ENCODE peak calls at places on chromosomes 6 and 20, in ten cellular contexts. R is ovary, N is tibial nerve, V is pancreas, B is right cardiac atrium, D is transverse colon, S is psoas muscle, G is upper lobe of right lung, M is A549, Z is right atrium auricular region. J is an unnamed sample.

GRCh38 chr6:110331816-110332215 is 26.3 kb downstream of the METTL24 start:
- DNase-seq in Z (no peak), B (peak; percentile 64), S (no peak), V (no peak), N (no peak), D (peak; percentile 13), M (no peak), R (no peak), G (no peak), J (no peak)

GRCh38 chr20:64005394-64005793 is 24.5 kb downstream of the PRPF6 start:
- DNase-seq in Z (no peak), R (no peak), N (no peak), V (no peak), G (no peak), S (no peak), M (no peak), B (peak; percentile 0), D (no peak), J (no peak)

GRCh38 chr6:151240036-151240685 is 394 bp downstream of the AKAP12 start:
- DNase-seq in R (peak; percentile 85), S (peak; percentile 88), B (peak; percentile 91), N (peak; percentile 85), M (peak; percentile 73), D (peak; percentile 72), V (peak; percentile 68), G (peak; percentile 72), Z (peak; percentile 83), J (no peak)

GRCh38 chr6:36786055-36786675 is 53.1 kb downstream of the CPNE5 start:
- DNase-seq in G (no peak), S (no peak), B (peak; percentile 17), Z (no peak), D (no peak), V (no peak), N (no peak), R (no peak), M (no peak), J (no peak)

GRCh38 chr6:125974214-125974866 is 12.0 kb upstream of the TRMT11 start:
- DNase-seq in B (no peak), V (no peak), S (no peak), M (peak; percentile 52), D (no peak), Z (no peak), N (no peak), R (no peak), G (no peak), J (no peak)

GRCh38 chr6:69795469-69796080 is 1.2 kb downstream of the LMBRD1 start:
- DNase-seq in R (no peak), V (no peak), S (no peak), Z (no peak), D (no peak), G (no peak), N (no peak), M (no peak), B (no peak), J (no peak)

GRCh38 chr6:41519748-41520699 is 26.2 kb upstream of the FOXP4 start:
- DNase-seq in B (no peak), Z (no peak), N (no peak), G (no peak), D (peak; percentile 55), R (no peak), S (no peak), M (no peak), V (no peak), J (no peak)

GRCh38 chr20:46400828-46401477 is 5.5 kb downstream of the ELMO2 start:
- DNase-seq in V (no peak), G (no peak), Z (no peak), D (no peak), S (no peak), M (no peak), R (no peak), B (no peak), N (no peak), J (peak; percentile 33)

GRCh38 chr6:11769244-11769643 is 9.4 kb downstream of the ADTRP start:
- DNase-seq in G (no peak), V (no peak), S (no peak), D (no peak), M (no peak), R (no peak), B (no peak), N (no peak), Z (no peak), J (no peak)

GRCh38 chr6:11769816-11770545 is 8.6 kb downstream of the ADTRP start:
- DNase-seq in R (no peak), B (no peak), N (no peak), G (no peak), M (no peak), V (no peak), D (peak; percentile 41), S (no peak), Z (no peak), J (no peak)

GRCh38 chr6:11766589-11767450 is 11.8 kb downstream of the ADTRP start:
- DNase-seq in S (no peak), G (no peak), B (no peak), D (no peak), R (no peak), M (peak; percentile 87), V (no peak), Z (no peak), N (no peak), J (no peak)

GRCh38 chr6:11766056-11766455 is 12.5 kb downstream of the ADTRP start:
- DNase-seq in Z (no peak), S (no peak), R (no peak), M (peak; percentile 22), N (no peak), G (no peak), B (no peak), D (no peak), V (no peak), J (no peak)

GRCh38 chr6:11767458-11767857 is 11.1 kb downstream of the ADTRP start:
- DNase-seq in N (no peak), Z (no peak), D (no peak), B (no peak), R (no peak), M (no peak), G (no peak), S (no peak), V (no peak), J (no peak)
- H3K4me1 ChIP-seq in N (peaks cover 7% of the 10 kb centered on the region), Z (no peaks in the 10 kb centered on the region), D (peaks cover 64% of the 10 kb centered on the region), B (peaks cover 12% of the 10 kb centered on the region), R (peaks cover 6% of the 10 kb centered on the region), M (peaks cover 65% of the 10 kb centered on the region), G (peaks cover 37% of the 10 kb centered on the region), S (no peaks in the 10 kb centered on the region), V (peaks cover 35% of the 10 kb centered on the region), J (no peaks in the 10 kb centered on the region)

GRCh38 chr6:1590580-1590979 is 19.1 kb upstream of the FOXC1 start:
- DNase-seq in V (no peak), D (no peak), M (no peak), G (no peak), N (no peak), S (no peak), B (no peak), Z (no peak), R (no peak), J (no peak)

GRCh38 chr6:1592852-1593251 is 16.9 kb upstream of the FOXC1 start:
- DNase-seq in V (no peak), S (no peak), Z (no peak), G (no peak), B (no peak), N (no peak), M (no peak), D (no peak), R (no peak), J (no peak)

GRCh38 chr6:1593286-1593957 is 16.3 kb upstream of the FOXC1 start:
- DNase-seq in M (no peak), B (no peak), S (no peak), V (no peak), D (no peak), N (no peak), Z (no peak), R (no peak), G (no peak), J (no peak)

GRCh38 chr6:1591243-1591642 is 18.5 kb upstream of the FOXC1 start:
- DNase-seq in D (no peak), S (no peak), R (no peak), B (no peak), V (no peak), M (no peak), G (no peak), Z (no peak), N (no peak), J (no peak)

GRCh38 chr6:1591926-1592325 is 17.8 kb upstream of the FOXC1 start:
- DNase-seq in N (no peak), Z (no peak), B (no peak), G (no peak), M (no peak), D (no peak), V (no peak), S (no peak), R (no peak), J (no peak)
- H3K4me1 ChIP-seq in N (peaks cover 7% of the 10 kb centered on the region), Z (no peaks in the 10 kb centered on the region), B (no peaks in the 10 kb centered on the region), G (peaks cover 6% of the 10 kb centered on the region), M (peaks cover 5% of the 10 kb centered on the region), D (peaks cover 16% of the 10 kb centered on the region), V (no peaks in the 10 kb centered on the region), S (no peaks in the 10 kb centered on the region), R (no peaks in the 10 kb centered on the region), J (no peaks in the 10 kb centered on the region)

DNA sequence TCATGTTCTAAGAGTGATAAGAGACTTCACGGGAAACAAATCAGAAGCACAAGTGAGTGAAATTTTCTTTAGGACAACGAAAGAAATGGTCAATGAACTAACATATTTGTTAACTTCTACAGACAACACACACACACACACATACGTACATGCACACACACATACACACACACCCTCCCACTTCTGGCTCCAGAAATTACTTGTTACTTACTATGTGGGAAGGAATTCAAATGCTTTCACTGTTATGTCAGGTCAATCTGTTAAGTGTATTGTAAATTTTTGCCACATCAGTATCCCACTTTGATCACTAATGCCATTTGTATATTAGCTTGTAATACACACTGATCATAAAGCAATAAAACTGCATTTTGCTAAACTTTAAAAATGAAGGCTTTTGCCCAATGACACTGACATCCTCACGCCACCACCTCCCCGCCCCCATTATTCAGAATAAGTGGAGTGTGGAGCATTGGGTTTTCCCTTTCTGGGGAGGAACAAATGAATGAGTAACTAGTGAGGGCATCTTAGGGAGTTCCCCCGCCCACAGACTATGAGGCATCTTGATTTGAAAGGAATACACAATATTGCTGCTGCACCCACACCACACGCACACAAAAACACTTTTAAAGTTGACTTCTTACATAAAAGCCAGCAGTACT is 76.2 kb downstream of the ATXN1 start:
- DNase-seq in N (no peak), R (no peak), B (peak; percentile 21), V (no peak), G (no peak), S (no peak), M (peak; percentile 55), Z (no peak), D (no peak), J (no peak)
- H3K4me1 ChIP-seq in N (peaks cover 11% of the 10 kb centered on the region), R (no peaks in the 10 kb centered on the region), B (peaks cover 7% of the 10 kb centered on the region), V (peaks cover 3% of the 10 kb centered on the region), G (peaks cover 12% of the 10 kb centered on the region), S (peaks cover 67% of the 10 kb centered on the region), M (peaks cover 95% of the 10 kb centered on the region), Z (no peaks in the 10 kb centered on the region), D (peaks cover 41% of the 10 kb centered on the region), J (no peaks in the 10 kb centered on the region)

GRCh38 chr20:37995856-37996625 is 37.2 kb downstream of the TTI1 start:
- DNase-seq in S (no peak), B (no peak), Z (no peak), N (no peak), R (no peak), D (no peak), M (no peak), V (no peak), G (no peak), J (no peak)

GRCh38 chr20:37994512-37994911 is 38.7 kb downstream of the TTI1 start:
- DNase-seq in S (peak; percentile 70), V (no peak), Z (no peak), M (peak; percentile 40), R (no peak), B (no peak), G (peak; percentile 77), N (no peak), D (no peak), J (no peak)

GRCh38 chr20:37990571-37991151 is 42.6 kb downstream of the TTI1 start:
- DNase-seq in N (no peak), M (peak; percentile 52), R (no peak), Z (peak; percentile 82), D (peak; percentile 76), V (no peak), S (peak; percentile 82), B (peak; percentile 87), G (peak; percentile 80), J (peak; percentile 24)

GRCh38 chr20:37991506-37992302 is 41.6 kb downstream of the TTI1 start:
- DNase-seq in R (no peak), V (no peak), G (no peak), B (no peak), D (no peak), Z (no peak), M (no peak), S (no peak), N (no peak), J (no peak)

DNA sequence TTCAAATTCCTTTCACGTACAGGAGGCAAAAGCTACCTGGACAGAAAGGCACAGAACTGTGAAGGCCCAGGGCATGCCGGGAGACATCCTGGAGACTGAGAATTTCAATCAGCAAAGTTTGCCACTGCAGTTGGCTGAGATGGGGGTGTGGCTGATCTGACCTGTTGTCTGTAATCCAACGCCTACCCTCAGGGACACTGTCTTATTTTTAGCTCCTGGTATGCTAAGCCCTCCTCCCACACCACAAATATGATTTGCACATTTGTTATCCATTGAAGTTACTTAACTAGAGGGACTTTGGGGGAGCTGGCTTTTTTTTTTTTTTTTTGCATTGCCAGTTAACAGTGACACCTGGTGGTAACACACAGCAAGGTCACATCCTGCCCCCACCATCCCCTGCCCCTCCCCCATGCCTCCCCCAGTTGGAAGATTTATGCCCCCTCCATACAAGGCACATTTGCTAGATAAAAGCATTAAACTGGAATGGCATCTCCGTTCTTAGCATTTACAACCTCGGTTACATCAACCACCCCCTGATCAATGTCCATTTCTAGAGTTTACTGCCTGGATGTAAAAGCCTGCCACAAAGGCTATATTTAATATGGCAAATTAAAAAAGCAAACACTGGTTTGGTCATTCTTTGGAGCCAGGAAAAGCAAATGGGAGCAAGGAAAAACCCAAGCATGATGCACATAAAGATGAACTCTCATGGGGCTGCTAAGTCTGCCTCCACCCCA is 40.3 kb downstream of the TTI1 start:
- DNase-seq in Z (no peak), V (no peak), N (peak; percentile 11), S (peak; percentile 74), G (no peak), D (peak; percentile 34), M (peak; percentile 34), R (no peak), B (peak; percentile 69), J (peak; percentile 21)
- H3K4me1 ChIP-seq in Z (no peaks in the 10 kb centered on the region), V (peaks cover 1% of the 10 kb centered on the region), N (no peaks in the 10 kb centered on the region), S (peaks cover 76% of the 10 kb centered on the region), G (peaks cover 59% of the 10 kb centered on the region), D (peaks cover 46% of the 10 kb centered on the region), M (peaks cover 52% of the 10 kb centered on the region), R (peaks cover 2% of the 10 kb centered on the region), B (peaks cover 18% of the 10 kb centered on the region), J (no peaks in the 10 kb centered on the region)